ENCODE peak calls at places on chromosome 16, in five cellular contexts. One of them, this sample, is unnamed.

GRCh38 chr16:25893332-25893731 is 201.6 kb downstream of the HS3ST4 start:
- DNase-seq in fibroblast of the aortic adventitia: no peak
- DNase-seq in type B pancreatic cell: no peak
- DNase-seq in esophagus muscularis mucosa: no peak
- DNase-seq in fibroblast of mammary gland: no peak
- DNase-seq in this sample: no peak

GRCh38 chr16:22625948-22626347 is 115.3 kb downstream of the NPIPB5 start:
- DNase-seq in fibroblast of mammary gland: peak; percentile 59
- DNase-seq in fibroblast of the aortic adventitia: no peak
- DNase-seq in esophagus muscularis mucosa: no peak
- DNase-seq in type B pancreatic cell: no peak
- DNase-seq in this sample: no peak

GRCh38 chr16:27748868-27749546 is 199.1 kb downstream of the KATNIP start:
- DNase-seq in fibroblast of the aortic adventitia: peak; percentile 91
- DNase-seq in esophagus muscularis mucosa: no peak
- DNase-seq in fibroblast of mammary gland: peak; percentile 81
- DNase-seq in type B pancreatic cell: no peak
- DNase-seq in this sample: no peak

GRCh38 chr16:67001726-67002125 is 13.3 kb downstream of the CES4A start:
- DNase-seq in fibroblast of mammary gland: no peak
- DNase-seq in fibroblast of the aortic adventitia: no peak
- DNase-seq in type B pancreatic cell: no peak
- DNase-seq in esophagus muscularis mucosa: no peak
- DNase-seq in this sample: no peak

GRCh38 chr16:52545157-52545543 is 1.8 kb downstream of the TOX3 start:
- DNase-seq in fibroblast of mammary gland: no peak
- DNase-seq in esophagus muscularis mucosa: no peak
- DNase-seq in fibroblast of the aortic adventitia: no peak
- DNase-seq in type B pancreatic cell: no peak
- DNase-seq in this sample: no peak

GRCh38 chr16:46853713-46854443 is 22.9 kb upstream of the C16orf87 start:
- DNase-seq in esophagus muscularis mucosa: peak; percentile 93
- DNase-seq in fibroblast of the aortic adventitia: peak; percentile 79
- DNase-seq in type B pancreatic cell: peak; percentile 80
- DNase-seq in fibroblast of mammary gland: peak; percentile 67
- DNase-seq in this sample: peak; percentile 71

GRCh38 chr16:68319185-68319908 is 8.5 kb downstream of the PRMT7 start:
- DNase-seq in fibroblast of mammary gland: no peak
- DNase-seq in type B pancreatic cell: no peak
- DNase-seq in fibroblast of the aortic adventitia: no peak
- DNase-seq in esophagus muscularis mucosa: no peak
- DNase-seq in this sample: no peak

GRCh38 chr16:56336071-56336688 is 89.2 kb downstream of the AMFR start:
- DNase-seq in fibroblast of mammary gland: no peak
- DNase-seq in type B pancreatic cell: no peak
- DNase-seq in esophagus muscularis mucosa: no peak
- DNase-seq in fibroblast of the aortic adventitia: no peak
- DNase-seq in this sample: no peak

GRCh38 chr16:52976539-52977167 is 76.0 kb downstream of the CHD9NB start:
- DNase-seq in esophagus muscularis mucosa: no peak
- DNase-seq in fibroblast of mammary gland: peak; percentile 40
- DNase-seq in type B pancreatic cell: no peak
- DNase-seq in fibroblast of the aortic adventitia: peak; percentile 27
- DNase-seq in this sample: no peak

GRCh38 chr16:66365588-66365987 is 903 bp upstream of the CDH5 start:
- DNase-seq in esophagus muscularis mucosa: no peak
- DNase-seq in type B pancreatic cell: no peak
- DNase-seq in fibroblast of the aortic adventitia: peak; percentile 92
- DNase-seq in fibroblast of mammary gland: peak; percentile 69
- DNase-seq in this sample: no peak

GRCh38 chr16:66517586-66518263 is 32.2 kb downstream of the TK2 start:
- DNase-seq in fibroblast of the aortic adventitia: no peak
- DNase-seq in esophagus muscularis mucosa: no peak
- DNase-seq in fibroblast of mammary gland: no peak
- DNase-seq in type B pancreatic cell: no peak
- DNase-seq in this sample: no peak

GRCh38 chr16:79181419-79181818 is 419.1 kb downstream of the MAF start:
- DNase-seq in fibroblast of mammary gland: peak; percentile 56
- DNase-seq in type B pancreatic cell: no peak
- DNase-seq in fibroblast of the aortic adventitia: no peak
- DNase-seq in esophagus muscularis mucosa: no peak
- DNase-seq in this sample: no peak

GRCh38 chr16:49564577-49565224 is 191.1 kb downstream of the C16orf78 start:
- DNase-seq in esophagus muscularis mucosa: no peak
- DNase-seq in fibroblast of mammary gland: no peak
- DNase-seq in type B pancreatic cell: no peak
- DNase-seq in fibroblast of the aortic adventitia: no peak
- DNase-seq in this sample: no peak

GRCh38 chr16:79049040-79049439 is 551.5 kb downstream of the MAF start:
- DNase-seq in type B pancreatic cell: no peak
- DNase-seq in fibroblast of mammary gland: no peak
- DNase-seq in fibroblast of the aortic adventitia: no peak
- DNase-seq in esophagus muscularis mucosa: no peak
- DNase-seq in this sample: no peak

GRCh38 chr16:1264257-1265089 is 8.6 kb downstream of the TPSD1 start:
- DNase-seq in fibroblast of mammary gland: no peak
- DNase-seq in esophagus muscularis mucosa: no peak
- DNase-seq in fibroblast of the aortic adventitia: no peak
- DNase-seq in type B pancreatic cell: no peak
- DNase-seq in this sample: no peak

GRCh38 chr16:1262210-1262845 is 6.5 kb downstream of the TPSD1 start:
- DNase-seq in fibroblast of the aortic adventitia: no peak
- DNase-seq in esophagus muscularis mucosa: no peak
- DNase-seq in type B pancreatic cell: no peak
- DNase-seq in fibroblast of mammary gland: no peak
- DNase-seq in this sample: no peak

GRCh38 chr16:1262846-1263221 is 7.0 kb downstream of the TPSD1 start:
- DNase-seq in type B pancreatic cell: no peak
- DNase-seq in fibroblast of the aortic adventitia: no peak
- DNase-seq in esophagus muscularis mucosa: no peak
- DNase-seq in fibroblast of mammary gland: no peak
- DNase-seq in this sample: no peak

GRCh38 chr16:1265090-1265630 is 9.3 kb downstream of the TPSD1 start:
- DNase-seq in type B pancreatic cell: no peak
- DNase-seq in esophagus muscularis mucosa: no peak
- DNase-seq in fibroblast of mammary gland: no peak
- DNase-seq in fibroblast of the aortic adventitia: no peak
- DNase-seq in this sample: no peak

DNA sequence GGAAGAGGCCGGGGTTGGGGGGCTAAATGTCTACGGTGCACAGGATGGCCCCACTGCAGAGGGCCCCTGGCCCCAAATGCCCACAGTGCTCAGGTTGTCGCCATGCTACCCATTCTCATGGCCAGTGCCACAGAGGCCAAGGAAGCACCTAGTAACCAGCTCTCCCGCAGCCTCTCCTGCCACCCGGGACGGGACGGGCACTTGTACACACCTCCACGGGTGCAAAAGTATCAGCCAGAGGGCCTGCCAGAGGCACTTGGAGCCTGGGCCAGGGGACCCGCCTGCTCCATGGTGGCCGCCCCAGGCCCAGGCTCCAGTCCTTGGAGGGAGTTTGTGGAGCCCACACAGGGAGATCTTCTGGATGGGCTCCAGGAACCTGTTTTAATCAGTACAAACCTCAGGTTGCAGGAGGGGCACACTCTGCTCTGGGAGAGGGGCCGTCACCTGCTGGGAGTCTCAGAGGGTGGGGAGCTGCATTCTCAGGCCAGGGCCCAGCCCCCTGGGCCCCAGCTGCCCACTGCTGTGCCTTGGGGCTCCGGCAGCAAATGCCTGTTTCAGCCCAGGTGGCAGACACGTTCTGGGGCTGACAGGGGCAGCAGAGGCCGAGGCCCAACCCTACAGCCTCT is 7.8 kb downstream of the TPSD1 start:
- DNase-seq in fibroblast of the aortic adventitia: no peak
- DNase-seq in esophagus muscularis mucosa: no peak
- DNase-seq in type B pancreatic cell: no peak
- DNase-seq in fibroblast of mammary gland: no peak
- DNase-seq in this sample: no peak
- TF ChIP-seq CTCF in fibroblast of the aortic adventitia: no peak
- TF ChIP-seq CTCF in esophagus muscularis mucosa: no peak
- TF ChIP-seq CTCF in type B pancreatic cell: no peak
- TF ChIP-seq CTCF in fibroblast of mammary gland: no peak
- TF ChIP-seq CTCF in this sample: no peak

GRCh38 chr16:88534731-88535141 is 35.5 kb upstream of the ZC3H18 start:
- DNase-seq in fibroblast of the aortic adventitia: no peak
- DNase-seq in esophagus muscularis mucosa: no peak
- DNase-seq in fibroblast of mammary gland: peak; percentile 37
- DNase-seq in type B pancreatic cell: no peak
- DNase-seq in this sample: peak; percentile 10
- TF ChIP-seq CTCF in fibroblast of the aortic adventitia: no peak
- TF ChIP-seq CTCF in esophagus muscularis mucosa: peak; percentile 32
- TF ChIP-seq CTCF in fibroblast of mammary gland: no peak
- TF ChIP-seq CTCF in type B pancreatic cell: peak; percentile 39
- TF ChIP-seq CTCF in this sample: no peak

DNA sequence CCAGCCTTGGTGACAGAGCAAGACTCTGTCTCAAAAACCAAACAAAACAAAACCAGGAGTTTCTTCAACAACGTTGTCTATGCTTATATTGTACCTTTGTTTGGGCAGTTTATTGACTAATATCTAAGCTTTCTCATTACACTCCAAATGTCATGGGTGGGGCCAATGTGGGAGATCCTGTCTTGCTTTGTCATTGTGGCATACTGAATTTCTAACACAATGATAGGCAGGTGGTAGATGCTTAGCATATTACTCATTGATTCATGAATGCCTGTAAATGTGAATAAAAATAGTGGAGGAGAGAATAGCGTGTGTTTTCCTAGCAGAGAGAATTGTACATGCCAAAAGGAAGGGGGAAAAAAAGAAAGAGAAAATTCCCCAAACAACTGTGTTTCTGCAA is 802.5 kb upstream of the EEF2KMT start:
- DNase-seq in fibroblast of mammary gland: no peak
- DNase-seq in fibroblast of the aortic adventitia: no peak
- DNase-seq in type B pancreatic cell: no peak
- DNase-seq in esophagus muscularis mucosa: no peak
- DNase-seq in this sample: no peak
- TF ChIP-seq CTCF in fibroblast of mammary gland: no peak
- TF ChIP-seq CTCF in fibroblast of the aortic adventitia: no peak
- TF ChIP-seq CTCF in type B pancreatic cell: no peak
- TF ChIP-seq CTCF in esophagus muscularis mucosa: no peak
- TF ChIP-seq CTCF in this sample: no peak

DNA sequence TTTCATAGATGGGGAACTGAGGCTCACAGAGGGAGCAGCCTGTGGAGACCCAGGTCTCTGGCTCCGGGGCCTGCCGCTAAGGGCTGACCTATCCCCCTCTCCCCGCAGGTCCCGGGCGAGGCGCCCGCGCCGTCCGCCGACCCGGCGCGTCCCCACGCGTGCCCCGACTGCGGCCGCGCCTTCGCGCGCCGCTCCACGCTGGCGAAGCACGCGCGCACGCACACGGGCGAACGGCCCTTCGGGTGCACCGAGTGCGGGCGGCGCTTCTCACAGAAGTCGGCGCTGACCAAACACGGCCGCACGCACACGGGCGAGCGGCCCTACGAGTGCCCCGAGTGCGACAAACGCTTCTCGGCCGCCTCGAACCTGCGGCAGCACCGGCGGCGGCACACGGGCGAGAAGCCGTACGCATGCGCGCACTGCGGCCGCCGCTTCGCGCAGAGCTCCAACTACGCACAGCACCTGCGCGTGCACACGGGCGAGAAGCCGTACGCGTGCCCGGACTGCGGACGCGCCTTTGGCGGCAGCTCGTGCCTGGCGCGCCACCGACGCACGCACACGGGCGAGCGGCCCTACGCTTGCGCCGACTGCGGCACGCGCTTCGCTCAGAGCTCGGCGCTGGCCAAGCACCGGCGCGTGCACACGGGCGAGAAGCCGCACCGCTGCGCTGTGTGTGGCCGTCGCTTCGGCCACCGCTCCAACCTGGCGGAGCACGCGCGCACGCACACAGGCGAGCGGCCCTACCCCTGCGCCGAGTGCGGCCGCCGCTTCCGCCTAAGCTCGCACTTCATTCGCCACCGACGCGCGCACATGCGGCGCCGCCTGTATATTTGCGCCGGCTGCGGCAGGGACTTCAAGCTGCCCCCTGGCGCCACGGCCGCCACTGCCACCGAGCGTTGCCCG is 10.3 kb downstream of the ZNF771 start:
- DNase-seq in type B pancreatic cell: peak; percentile 90
- DNase-seq in fibroblast of mammary gland: peak; percentile 86
- DNase-seq in esophagus muscularis mucosa: no peak
- DNase-seq in fibroblast of the aortic adventitia: peak; percentile 83
- DNase-seq in this sample: peak; percentile 80
- TF ChIP-seq CTCF in type B pancreatic cell: peak; percentile 44
- TF ChIP-seq CTCF in fibroblast of mammary gland: no peak
- TF ChIP-seq CTCF in esophagus muscularis mucosa: peak; percentile 24
- TF ChIP-seq CTCF in fibroblast of the aortic adventitia: no peak
- TF ChIP-seq CTCF in this sample: peak; percentile 41

DNA sequence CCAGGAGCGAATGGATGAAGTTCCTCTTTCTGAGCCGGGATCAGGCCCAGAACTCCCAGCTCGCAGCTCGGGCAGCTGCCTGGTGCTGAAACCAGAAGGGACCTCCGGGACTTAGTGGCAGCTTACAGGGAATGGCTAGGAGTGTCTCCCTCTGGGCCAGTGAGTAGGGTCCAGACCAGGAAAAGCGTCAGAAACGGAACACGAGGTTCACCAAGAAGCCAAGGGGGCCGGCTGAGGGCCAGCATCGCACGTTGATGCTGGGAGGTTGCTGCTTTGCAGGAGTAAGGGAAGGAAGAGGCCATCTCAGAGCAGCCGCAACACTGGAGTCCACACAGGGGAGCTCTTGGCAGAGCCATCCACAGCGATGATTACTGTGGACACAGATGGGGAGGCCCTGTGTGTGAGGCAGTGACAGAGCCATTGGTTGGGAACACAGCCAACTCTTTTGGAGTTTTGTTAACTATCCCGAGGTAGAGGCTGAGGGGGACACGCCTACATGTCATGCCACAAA is 74.0 kb upstream of the CREBBP start:
- DNase-seq in esophagus muscularis mucosa: no peak
- DNase-seq in fibroblast of the aortic adventitia: peak; percentile 49
- DNase-seq in type B pancreatic cell: no peak
- DNase-seq in fibroblast of mammary gland: no peak
- DNase-seq in this sample: no peak
- TF ChIP-seq CTCF in esophagus muscularis mucosa: no peak
- TF ChIP-seq CTCF in fibroblast of the aortic adventitia: no peak
- TF ChIP-seq CTCF in type B pancreatic cell: no peak
- TF ChIP-seq CTCF in fibroblast of mammary gland: no peak
- TF ChIP-seq CTCF in this sample: no peak

This sample was measured in progenitor cell of endocrine pancreas.